ENCODE peak calls at places on chromosomes 5 and 9, in seven cellular contexts. D, B, P, L, M, I and F are unnamed samples.

GRCh38 chr5:178241259-178241658 is 8.7 kb upstream of the PHYKPL start:
- DNase-seq in D (no peak), B (peak; percentile 42), P (no peak), L (no peak), M (no peak), I (no peak), F (no peak)

GRCh38 chr9:124285490-124285889 is 27.7 kb downstream of the NEK6 start:
- DNase-seq in D (peak; percentile 29), B (no peak), P (no peak), L (no peak), M (no peak), I (no peak), F (no peak)

GRCh38 chr9:34204011-34204635 is 25.3 kb downstream of the UBAP1 start:
- DNase-seq in D (no peak), B (no peak), P (no peak), L (no peak), M (no peak), I (no peak), F (no peak)

GRCh38 chr9:121643473-121643872 is 8.0 kb upstream of the DAB2IP start:
- DNase-seq in D (no peak), B (no peak), P (no peak), L (no peak), M (no peak), I (no peak), F (no peak)

GRCh38 chr5:122458278-122458872 is 146.3 kb downstream of the SNCAIP start:
- DNase-seq in D (peak; percentile 9), B (no peak), P (no peak), L (no peak), M (no peak), I (peak; percentile 49), F (no peak)

GRCh38 chr5:126852104-126852531 is 75.2 kb downstream of the LMNB1 start:
- DNase-seq in D (no peak), B (no peak), P (no peak), L (no peak), M (no peak), I (no peak), F (no peak)

GRCh38 chr9:109966643-109967368 is 186.8 kb downstream of the PALM2AKAP2 start:
- DNase-seq in D (no peak), B (no peak), P (no peak), L (no peak), M (no peak), I (no peak), F (no peak)

GRCh38 chr5:93303291-93303691 is 277.7 kb downstream of the NR2F1-AS1 start:
- DNase-seq in D (no peak), B (no peak), P (no peak), L (no peak), M (no peak), I (no peak), F (no peak)

GRCh38 chr9:95516736-95517558 is at the start of gene PTCH1:
- DNase-seq in D (peak; percentile 78), B (peak; percentile 36), P (no peak), L (peak; percentile 49), M (peak; percentile 51), I (peak; percentile 91), F (peak; percentile 38)

GRCh38 chr5:119814655-119815054 is 185.3 kb downstream of the FAM170A start:
- DNase-seq in D (no peak), B (no peak), P (no peak), L (no peak), M (no peak), I (no peak), F (no peak)

GRCh38 chr5:133827001-133827400 is 141.4 kb downstream of the C5orf15 start:
- DNase-seq in D (no peak), B (no peak), P (no peak), L (peak; percentile 28), M (no peak), I (no peak), F (no peak)

GRCh38 chr5:38666668-38667498 is 110.4 kb upstream of the LIFR start:
- DNase-seq in D (peak; percentile 57), B (peak; percentile 43), P (peak; percentile 57), L (peak; percentile 62), M (peak; percentile 38), I (peak; percentile 18), F (no peak)

GRCh38 chr5:176822426-176823075 is 12.2 kb downstream of the UNC5A start:
- DNase-seq in D (no peak), B (no peak), P (no peak), L (no peak), M (no peak), I (no peak), F (peak; percentile 63)
- H3K27me3 ChIP-seq in D (peaks cover 38% of the 10 kb centered on the region), B (peaks cover 69% of the 10 kb centered on the region), P (no peaks in the 10 kb centered on the region), L (no peaks in the 10 kb centered on the region), M (peaks cover 48% of the 10 kb centered on the region), I (no peaks in the 10 kb centered on the region), F (peaks cover 14% of the 10 kb centered on the region)

GRCh38 chr5:169070413-169070812 is 230.5 kb downstream of the SLIT3 start:
- DNase-seq in D (no peak), B (no peak), P (no peak), L (no peak), M (no peak), I (no peak), F (no peak)
- H3K27ac ChIP-seq in D (no peak overlapping the region), B (no peak overlapping the region), P (no peak overlapping the region), L (no peak overlapping the region), M (no peak overlapping the region), I (no peak overlapping the region), F (no peak overlapping the region)

DNA sequence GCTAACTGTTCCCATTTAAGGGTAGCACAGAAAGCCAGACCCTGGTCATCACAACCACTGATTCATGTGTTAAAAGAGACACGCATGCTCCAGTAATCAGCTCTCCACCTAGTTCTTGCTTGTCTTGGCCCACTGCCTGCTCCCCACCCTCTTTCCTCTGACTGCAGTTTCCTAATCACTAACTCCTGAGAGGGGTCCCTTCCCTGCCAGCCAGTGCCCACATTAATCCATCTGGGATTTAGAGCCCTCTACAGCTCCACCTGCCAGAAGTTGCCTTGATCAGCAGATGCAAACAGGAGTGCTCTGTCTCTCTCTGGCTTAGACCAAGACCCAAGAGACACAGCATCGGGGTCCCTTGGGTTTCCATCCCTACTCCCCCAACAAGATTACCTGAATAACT is 382.3 kb downstream of the TMEM167A start:
- DNase-seq in D (no peak), B (no peak), P (no peak), L (no peak), M (no peak), I (no peak), F (no peak)
- H3K4me3 ChIP-seq in D (no peak overlapping the region), B (no peak overlapping the region), P (no peak overlapping the region), L (no peak overlapping the region), M (no peak overlapping the region), I (no peak overlapping the region), F (no peak overlapping the region)

GRCh38 chr5:129018836-129019235 is 53.5 kb downstream of the SLC27A6 start:
- DNase-seq in D (peak; percentile 43), B (no peak), P (no peak), L (no peak), M (no peak), I (no peak), F (no peak)
- H3K27me3 ChIP-seq in D (no peaks in the 10 kb centered on the region), B (no peaks in the 10 kb centered on the region), P (no peaks in the 10 kb centered on the region), L (no peaks in the 10 kb centered on the region), M (no peaks in the 10 kb centered on the region), I (no peaks in the 10 kb centered on the region), F (no peaks in the 10 kb centered on the region)

GRCh38 chr5:56851258-56851941 is 36.1 kb downstream of the MAP3K1 start:
- DNase-seq in D (no peak), B (no peak), P (no peak), L (no peak), M (no peak), I (no peak), F (no peak)
- H3K27ac ChIP-seq in D (no peak overlapping the region), B (peak overlapping the region; percentile 29), P (no peak overlapping the region), L (no peak overlapping the region), M (no peak overlapping the region), I (no peak overlapping the region), F (no peak overlapping the region)

GRCh38 chr5:55160493-55161209 is 680 bp downstream of the GPX8 start:
- DNase-seq in D (peak; percentile 26), B (peak; percentile 21), P (no peak), L (peak; percentile 25), M (peak; percentile 38), I (peak; percentile 67), F (no peak)
- H3K4me3 ChIP-seq in D (no peak overlapping the region), B (peak overlapping the region; percentile 61), P (no peak overlapping the region), L (peak overlapping the region; percentile 41), M (peak overlapping the region; percentile 56), I (peak overlapping the region; percentile 82), F (peak overlapping the region; percentile 10)

GRCh38 chr5:140103154-140103553 is 10.8 kb upstream of the PURA start:
- DNase-seq in D (no peak), B (no peak), P (no peak), L (no peak), M (no peak), I (no peak), F (no peak)
- H3K27me3 ChIP-seq in D (no peaks in the 10 kb centered on the region), B (no peaks in the 10 kb centered on the region), P (no peaks in the 10 kb centered on the region), L (no peaks in the 10 kb centered on the region), M (no peaks in the 10 kb centered on the region), I (peaks cover 94% of the 10 kb centered on the region), F (no peaks in the 10 kb centered on the region)

GRCh38 chr5:91092859-91093843 is 290.0 kb downstream of the ARRDC3 start:
- DNase-seq in D (no peak), B (no peak), P (no peak), L (no peak), M (no peak), I (no peak), F (no peak)

GRCh38 chr5:91090995-91091394 is 292.1 kb downstream of the ARRDC3 start:
- DNase-seq in D (no peak), B (no peak), P (no peak), L (no peak), M (no peak), I (no peak), F (no peak)

GRCh38 chr5:91095321-91095720 is 287.8 kb downstream of the ARRDC3 start:
- DNase-seq in D (no peak), B (no peak), P (no peak), L (no peak), M (no peak), I (no peak), F (no peak)

GRCh38 chr5:91089758-91090157 is 293.4 kb downstream of the ARRDC3 start:
- DNase-seq in D (no peak), B (no peak), P (no peak), L (no peak), M (no peak), I (no peak), F (no peak)

GRCh38 chr5:91091471-91092234 is 291.5 kb downstream of the ARRDC3 start:
- DNase-seq in D (no peak), B (no peak), P (no peak), L (no peak), M (no peak), I (no peak), F (no peak)
- H3K27ac ChIP-seq in D (no peak overlapping the region), B (no peak overlapping the region), P (no peak overlapping the region), L (no peak overlapping the region), M (no peak overlapping the region), I (no peak overlapping the region), F (no peak overlapping the region)

DNA sequence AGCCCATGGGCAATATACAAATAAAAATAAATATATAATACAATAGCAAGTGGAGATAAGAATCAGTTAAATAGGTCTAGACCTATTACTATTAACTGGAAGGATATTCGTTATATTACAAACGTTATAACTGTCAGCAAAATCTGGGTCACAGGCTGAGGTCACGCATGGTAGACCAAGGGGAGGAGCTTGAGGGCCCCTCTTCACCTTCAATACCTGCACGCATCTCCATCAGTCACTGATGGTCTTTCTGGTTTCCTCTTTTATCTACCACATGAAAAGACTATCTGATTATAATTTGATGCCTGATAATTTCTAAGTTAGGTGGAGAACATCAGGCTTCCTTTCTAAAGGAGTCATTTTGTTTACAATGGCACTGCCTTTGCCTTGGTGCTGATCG is 43.2 kb downstream of the MAT2B start:
- DNase-seq in D (no peak), B (no peak), P (no peak), L (no peak), M (no peak), I (no peak), F (no peak)
- H3K4me3 ChIP-seq in D (no peak overlapping the region), B (no peak overlapping the region), P (no peak overlapping the region), L (no peak overlapping the region), M (no peak overlapping the region), I (no peak overlapping the region), F (no peak overlapping the region)